ENCODE peak calls at places on chromosomes 3 and 15, in nine cellular contexts. J, C, Z, P, M, A, F, Q and B are unnamed samples.

GRCh38 chr15:70863450-70864218 is 9.7 kb upstream of the LARP6 start:
- DNase-seq in J (no peak), C (no peak), Z (peak), P (no peak), M (peak), A (no peak), F (no peak), Q (peak), B (peak)

GRCh38 chr3:159783780-159784747 is 204.6 kb upstream of the IL12A start:
- DNase-seq in J (no peak), C (peak), Z (no peak), P (no peak), M (no peak), A (no peak), F (no peak), Q (no peak), B (no peak)

GRCh38 chr15:55958349-55958748 is 35.1 kb downstream of the NEDD4 start:
- DNase-seq in J (no peak), C (no peak), Z (no peak), P (no peak), M (no peak), A (no peak), F (no peak), Q (no peak), B (no peak)

GRCh38 chr15:80462111-80462510 is 57.9 kb downstream of the ARNT2 start:
- DNase-seq in J (no peak), C (no peak), Z (no peak), P (no peak), M (no peak), A (no peak), F (no peak), Q (no peak), B (no peak)

GRCh38 chr15:101427606-101428487 is 61.7 kb downstream of the PCSK6 start:
- DNase-seq in J (no peak), C (no peak), Z (no peak), P (no peak), M (no peak), A (no peak), F (no peak), Q (no peak), B (no peak)

GRCh38 chr3:50658416-50658815 is 16.3 kb upstream of the DOCK3 start:
- DNase-seq in J (no peak), C (no peak), Z (no peak), P (peak), M (no peak), A (no peak), F (no peak), Q (no peak), B (no peak)

GRCh38 chr15:68371160-68371559 is 60.8 kb downstream of the ITGA11 start:
- DNase-seq in J (no peak), C (no peak), Z (no peak), P (no peak), M (no peak), A (no peak), F (no peak), Q (no peak), B (no peak)

GRCh38 chr3:12574131-12574530 is 17.2 kb downstream of the MKRN2 start:
- DNase-seq in J (no peak), C (no peak), Z (no peak), P (no peak), M (no peak), A (no peak), F (no peak), Q (peak), B (no peak)

GRCh38 chr15:70605606-70606410 is 157.6 kb downstream of the UACA start:
- DNase-seq in J (no peak), C (no peak), Z (no peak), P (peak), M (peak), A (peak), F (no peak), Q (peak), B (peak)

GRCh38 chr3:166425900-166426611 is 588.8 kb upstream of the BCHE start:
- DNase-seq in J (no peak), C (no peak), Z (no peak), P (no peak), M (no peak), A (no peak), F (no peak), Q (no peak), B (no peak)

GRCh38 chr3:50504681-50505080 is 1.2 kb upstream of the CACNA2D2 start:
- DNase-seq in J (no peak), C (no peak), Z (no peak), P (no peak), M (no peak), A (no peak), F (no peak), Q (no peak), B (no peak)

GRCh38 chr3:108131105-108131794 is 40.4 kb upstream of the CD47 start:
- DNase-seq in J (no peak), C (no peak), Z (no peak), P (no peak), M (peak), A (no peak), F (no peak), Q (peak), B (peak)

GRCh38 chr15:45314960-45315359 is 62.9 kb downstream of the SLC28A2 start:
- DNase-seq in J (no peak), C (peak), Z (no peak), P (no peak), M (peak), A (no peak), F (no peak), Q (peak), B (no peak)

GRCh38 chr15:77143606-77144005 is 72.7 kb upstream of the TSPAN3 start:
- DNase-seq in J (no peak), C (no peak), Z (no peak), P (no peak), M (no peak), A (no peak), F (no peak), Q (peak), B (no peak)

GRCh38 chr3:74606987-74607386 is 7.5 kb downstream of the CNTN3 start:
- DNase-seq in J (no peak), C (no peak), Z (no peak), P (no peak), M (no peak), A (no peak), F (no peak), Q (no peak), B (no peak)

GRCh38 chr15:59232476-59232875 is 25.8 kb downstream of the LDHAL6B start:
- DNase-seq in J (no peak), C (no peak), Z (no peak), P (no peak), M (peak), A (no peak), F (no peak), Q (peak), B (peak)

GRCh38 chr3:115486880-115487279 is 136.4 kb upstream of the GAP43 start:
- DNase-seq in J (no peak), C (no peak), Z (no peak), P (no peak), M (no peak), A (no peak), F (no peak), Q (no peak), B (no peak)

GRCh38 chr3:60948488-60948887 is 302.8 kb downstream of the FHIT start:
- DNase-seq in J (no peak), C (no peak), Z (no peak), P (no peak), M (no peak), A (no peak), F (no peak), Q (no peak), B (no peak)

GRCh38 chr3:37531071-37531720 is 330.5 kb upstream of the CTDSPL start:
- DNase-seq in J (no peak), C (no peak), Z (no peak), P (no peak), M (no peak), A (no peak), F (no peak), Q (no peak), B (no peak)

GRCh38 chr3:131053021-131053420 is 26.3 kb downstream of the NEK11 start:
- DNase-seq in J (no peak), C (peak), Z (no peak), P (no peak), M (no peak), A (no peak), F (no peak), Q (peak), B (no peak)

GRCh38 chr3:182697345-182697919 is 95.9 kb upstream of the ATP11B start:
- DNase-seq in J (no peak), C (no peak), Z (no peak), P (no peak), M (no peak), A (no peak), F (no peak), Q (no peak), B (no peak)

GRCh38 chr3:9216736-9217135 is 32.7 kb downstream of the SRGAP3 start:
- DNase-seq in J (no peak), C (no peak), Z (no peak), P (no peak), M (no peak), A (no peak), F (no peak), Q (no peak), B (peak)

GRCh38 chr3:152943645-152944044 is 108.7 kb downstream of the P2RY1 start:
- DNase-seq in J (no peak), C (no peak), Z (peak), P (no peak), M (peak), A (no peak), F (no peak), Q (no peak), B (no peak)

GRCh38 chr3:16247282-16248058 is 17.3 kb downstream of the DPH3 start:
- DNase-seq in J (peak), C (peak), Z (peak), P (peak), M (peak), A (peak), F (peak), Q (peak), B (peak)

GRCh38 chr3:22893001-22893400 is 310.1 kb upstream of the UBE2E2 start:
- DNase-seq in J (no peak), C (no peak), Z (no peak), P (no peak), M (no peak), A (no peak), F (no peak), Q (no peak), B (no peak)

GRCh38 chr3:132254076-132254755 is 63.0 kb upstream of the ACP3 start:
- DNase-seq in J (no peak), C (no peak), Z (no peak), P (no peak), M (no peak), A (no peak), F (no peak), Q (peak), B (no peak)

GRCh38 chr3:139123377-139124095 is 78.8 kb upstream of the PRR23C start:
- DNase-seq in J (no peak), C (no peak), Z (no peak), P (no peak), M (no peak), A (no peak), F (no peak), Q (no peak), B (peak)

GRCh38 chr3:147367676-147368075 is 38.7 kb downstream of the ZIC4 start:
- DNase-seq in J (no peak), C (no peak), Z (no peak), P (no peak), M (no peak), A (no peak), F (no peak), Q (no peak), B (no peak)

GRCh38 chr15:39918688-39919385 is 1.2 kb downstream of the GPR176 start:
- DNase-seq in J (no peak), C (no peak), Z (no peak), P (no peak), M (peak), A (no peak), F (no peak), Q (peak), B (peak)

GRCh38 chr3:122146466-122146865 is 37.0 kb upstream of the CASR start:
- DNase-seq in J (no peak), C (peak), Z (no peak), P (no peak), M (no peak), A (no peak), F (peak), Q (no peak), B (no peak)

GRCh38 chr3:163482695-163483094 is 1595.6 kb downstream of the SI start:
- DNase-seq in J (no peak), C (no peak), Z (no peak), P (no peak), M (no peak), A (no peak), F (no peak), Q (no peak), B (no peak)

GRCh38 chr3:146125946-146126345 is 35.0 kb downstream of the PLOD2 start:
- DNase-seq in J (no peak), C (no peak), Z (no peak), P (no peak), M (peak), A (no peak), F (no peak), Q (peak), B (peak)

GRCh38 chr3:126895178-126896066 is 87.5 kb upstream of the PLXNA1 start:
- DNase-seq in J (no peak), C (no peak), Z (peak), P (no peak), M (peak), A (no peak), F (no peak), Q (peak), B (peak)

GRCh38 chr3:149384911-149385321 is 7.5 kb upstream of the TM4SF1 start:
- DNase-seq in J (no peak), C (no peak), Z (peak), P (no peak), M (peak), A (no peak), F (no peak), Q (peak), B (peak)

GRCh38 chr15:67556964-67557570 is 14.6 kb downstream of the MAP2K5 start:
- DNase-seq in J (no peak), C (no peak), Z (no peak), P (no peak), M (no peak), A (no peak), F (no peak), Q (no peak), B (no peak)

GRCh38 chr3:58051196-58051595 is 43.0 kb downstream of the FLNB start:
- DNase-seq in J (no peak), C (no peak), Z (peak), P (peak), M (peak), A (no peak), F (no peak), Q (peak), B (peak)

GRCh38 chr3:116179091-116179490 is 266.2 kb downstream of the LSAMP start:
- DNase-seq in J (no peak), C (no peak), Z (no peak), P (no peak), M (peak), A (no peak), F (no peak), Q (peak), B (peak)

GRCh38 chr15:87394676-87395075 is 861.9 kb downstream of the NTRK3 start:
- DNase-seq in J (no peak), C (no peak), Z (no peak), P (no peak), M (peak), A (no peak), F (no peak), Q (no peak), B (no peak)

GRCh38 chr15:52183562-52184173 is 7.5 kb downstream of the GNB5 start:
- DNase-seq in J (no peak), C (peak), Z (peak), P (no peak), M (peak), A (no peak), F (no peak), Q (peak), B (peak)